ENCODE peak calls at places on chromosomes 5 and 9, in five cellular contexts. Q is aorta, S is sigmoid colon, J is GM23248, I is heart left ventricle. X is an unnamed sample.

GRCh38 chr5:113022661-113023060 is 46.1 kb downstream of the DCP2 start:
- DNase-seq in Q (no peak), I (no peak), S (no peak), J (no peak), X (no peak)

GRCh38 chr5:109281136-109281690 is 128.6 kb downstream of the PJA2 start:
- DNase-seq in J (no peak), Q (no peak), S (no peak), I (no peak), X (no peak)

GRCh38 chr9:118991366-118992285 is 377.6 kb downstream of the BRINP1 start:
- DNase-seq in J (no peak), S (no peak), Q (no peak), I (no peak), X (no peak)

GRCh38 chr5:119070578-119070827 is 384 bp upstream of the DMXL1 start:
- DNase-seq in S (no peak), Q (peak), I (no peak), J (no peak), X (peak)

GRCh38 chr9:33222031-33222430 is 17.9 kb upstream of the SPINK4 start:
- DNase-seq in Q (no peak), I (no peak), S (no peak), J (no peak), X (no peak)

GRCh38 chr9:136618578-136619547 is 43.9 kb upstream of the EGFL7 start:
- DNase-seq in S (no peak), I (no peak), J (no peak), Q (peak), X (peak)

GRCh38 chr5:93008502-93009167 is 572.4 kb downstream of the NR2F1-AS1 start:
- DNase-seq in Q (no peak), I (no peak), J (no peak), S (no peak), X (no peak)

GRCh38 chr9:131434673-131435072 is 40.8 kb downstream of the PRRC2B start:
- DNase-seq in J (no peak), S (peak), I (no peak), Q (no peak), X (peak)

GRCh38 chr5:189486-189885 is 1.8 kb upstream of the LRRC14B start:
- DNase-seq in I (no peak), S (peak), J (no peak), Q (no peak), X (peak)

GRCh38 chr9:38344566-38345324 is 47.8 kb upstream of the ALDH1B1 start:
- DNase-seq in I (no peak), Q (no peak), S (peak), J (no peak), X (no peak)

GRCh38 chr5:98938459-98938858 is 9.7 kb upstream of the CHD1 start:
- DNase-seq in S (no peak), I (no peak), Q (no peak), J (peak), X (no peak)

GRCh38 chr5:37838152-37838932 is 1.5 kb downstream of the GDNF start:
- DNase-seq in S (peak), I (no peak), J (peak), Q (no peak), X (no peak)

GRCh38 chr5:173655196-173655797 is 38.8 kb upstream of the BOD1 start:
- DNase-seq in J (no peak), S (no peak), Q (no peak), I (no peak), X (no peak)

GRCh38 chr9:121818016-121818661 is 166.7 kb downstream of the DAB2IP start:
- DNase-seq in Q (no peak), S (no peak), I (no peak), J (no peak), X (no peak)

GRCh38 chr5:9207820-9208418 is 338.0 kb downstream of the SEMA5A start:
- DNase-seq in J (peak), S (no peak), I (no peak), Q (no peak), X (no peak)

GRCh38 chr9:14538529-14538928 is 154.7 kb downstream of the ZDHHC21 start:
- DNase-seq in Q (no peak), S (no peak), J (no peak), I (no peak), X (no peak)

GRCh38 chr9:121357011-121357410 is 13.0 kb downstream of the STOM start:
- DNase-seq in Q (no peak), I (no peak), S (no peak), J (no peak), X (no peak)

GRCh38 chr5:139638736-139639618 is 9.2 kb upstream of the CXXC5 start:
- DNase-seq in Q (no peak), S (peak), I (no peak), J (no peak), X (peak)

GRCh38 chr9:106421772-106422171 is 441.2 kb upstream of the ZNF462 start:
- DNase-seq in S (no peak), J (no peak), I (no peak), Q (no peak), X (no peak)

GRCh38 chr9:105204416-105204815 is 40.0 kb upstream of the SLC44A1 start:
- DNase-seq in S (no peak), Q (no peak), I (no peak), J (peak), X (no peak)

DNA sequence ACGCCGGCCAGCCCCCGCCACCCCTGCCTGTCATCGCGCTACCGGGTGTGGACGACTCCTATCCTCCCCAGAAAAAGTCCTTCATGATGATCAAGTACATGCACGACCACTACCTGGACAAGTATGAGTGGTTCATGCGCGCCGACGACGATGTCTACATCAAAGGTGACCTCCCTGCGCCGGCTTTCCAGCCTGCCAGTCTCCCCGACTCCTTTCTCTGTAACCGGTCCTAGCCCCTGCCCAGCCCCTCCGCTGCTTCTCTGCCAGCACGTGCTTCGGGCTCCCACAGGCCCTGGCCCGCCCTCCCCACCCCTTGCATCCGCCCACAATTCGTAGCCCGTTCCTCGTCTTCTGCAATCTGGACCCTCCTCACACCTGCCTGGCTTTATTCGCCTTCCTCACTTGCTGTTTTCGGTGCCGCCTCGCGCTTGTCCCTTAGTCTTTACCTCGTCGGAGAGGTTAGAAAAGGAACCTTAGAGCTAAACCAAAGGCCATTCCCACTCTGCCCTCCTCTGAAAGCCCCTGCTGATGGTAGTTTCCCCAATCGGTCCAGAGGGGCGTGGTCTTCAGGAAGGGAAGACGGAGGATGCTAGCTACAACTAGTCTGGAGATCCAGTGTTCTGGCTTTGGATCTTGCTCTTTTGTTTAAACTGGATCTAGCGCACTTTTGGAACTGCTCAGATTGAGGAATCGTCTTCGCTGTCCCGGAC is 1.4 kb downstream of the CHSY3 start:
- DNase-seq in I (no peak), S (peak), Q (peak), J (peak), X (no peak)
- H3K4me3 ChIP-seq in I (peak), S (peak), Q (peak), J (peak), X (peak)

DNA sequence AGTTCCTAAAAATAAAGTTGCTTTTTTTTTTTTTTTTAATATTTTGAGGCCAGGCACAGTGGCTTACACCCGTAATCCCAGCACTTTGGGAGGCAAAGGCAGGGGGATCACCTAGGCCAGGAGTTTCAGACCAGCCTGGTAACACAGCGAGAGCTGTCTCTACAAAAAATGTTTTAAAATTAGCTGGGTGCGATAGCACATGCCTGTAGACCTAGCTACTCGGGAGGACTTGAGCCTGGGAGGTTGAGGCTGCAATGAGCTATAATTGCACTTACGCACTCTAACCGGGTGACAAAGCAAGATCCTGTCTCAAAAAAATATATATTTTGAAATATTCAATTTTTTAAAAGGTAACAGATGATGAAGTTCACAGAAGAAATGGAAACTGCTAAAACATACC is 22.9 kb downstream of the GOLPH3 start:
- DNase-seq in J (no peak), S (no peak), I (no peak), Q (no peak), X (no peak)
- H3K27ac ChIP-seq in J (no peak), S (peak), I (no peak), Q (no peak), X (no peak)

GRCh38 chr5:149435660-149436059 is 56.6 kb upstream of the IL17B start:
- DNase-seq in I (no peak), Q (no peak), S (peak), J (no peak), X (no peak)

GRCh38 chr5:149438711-149439132 is 59.6 kb upstream of the IL17B start:
- DNase-seq in I (no peak), S (no peak), Q (no peak), J (no peak), X (no peak)

GRCh38 chr5:149435015-149435376 is 55.9 kb upstream of the IL17B start:
- DNase-seq in Q (no peak), J (no peak), I (no peak), S (peak), X (no peak)

GRCh38 chr5:149438281-149438680 is 59.2 kb upstream of the IL17B start:
- DNase-seq in Q (no peak), J (no peak), S (no peak), I (no peak), X (no peak)

DNA sequence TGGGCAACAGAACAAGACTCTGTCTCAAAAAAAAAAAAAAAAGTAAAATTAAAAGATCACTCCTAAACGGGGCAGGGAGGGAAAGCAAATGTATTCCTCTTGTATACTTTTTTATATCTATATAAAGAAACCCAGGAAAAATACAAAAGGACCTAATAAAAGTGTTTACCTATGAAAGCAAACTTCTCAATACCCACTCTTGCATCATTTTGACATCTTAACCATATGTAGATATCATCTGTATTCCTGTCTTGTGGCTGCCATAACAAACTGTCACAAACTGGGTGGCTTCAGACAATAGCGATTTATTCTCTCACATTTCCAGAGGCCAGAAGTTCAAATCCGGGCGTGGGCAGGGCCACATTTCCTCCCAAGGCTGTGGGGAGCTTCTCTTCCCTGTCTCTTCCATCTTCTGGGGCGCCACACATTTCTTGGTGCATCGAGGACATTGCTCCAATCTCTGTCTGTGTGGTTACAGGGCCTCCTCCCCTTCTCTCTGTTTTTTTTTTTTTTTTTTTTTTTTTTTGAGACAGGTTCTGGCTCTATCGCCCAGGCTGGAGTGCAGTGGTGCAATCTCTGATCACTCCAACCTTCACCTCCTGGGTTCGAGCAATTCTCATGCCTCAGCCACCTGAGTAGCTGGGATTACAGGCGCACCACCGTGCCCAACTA is 58.4 kb upstream of the IL17B start:
- DNase-seq in I (no peak), Q (no peak), J (no peak), S (no peak), X (no peak)
- H3K4me3 ChIP-seq in I (no peak), Q (no peak), J (no peak), S (no peak), X (no peak)

GRCh38 chr5:176491901-176492300 is 43.7 kb downstream of the FAF2 start:
- DNase-seq in S (no peak), I (no peak), Q (no peak), J (no peak), X (no peak)
- H3K27ac ChIP-seq in S (no peak), I (no peak), Q (no peak), J (no peak), X (no peak)

DNA sequence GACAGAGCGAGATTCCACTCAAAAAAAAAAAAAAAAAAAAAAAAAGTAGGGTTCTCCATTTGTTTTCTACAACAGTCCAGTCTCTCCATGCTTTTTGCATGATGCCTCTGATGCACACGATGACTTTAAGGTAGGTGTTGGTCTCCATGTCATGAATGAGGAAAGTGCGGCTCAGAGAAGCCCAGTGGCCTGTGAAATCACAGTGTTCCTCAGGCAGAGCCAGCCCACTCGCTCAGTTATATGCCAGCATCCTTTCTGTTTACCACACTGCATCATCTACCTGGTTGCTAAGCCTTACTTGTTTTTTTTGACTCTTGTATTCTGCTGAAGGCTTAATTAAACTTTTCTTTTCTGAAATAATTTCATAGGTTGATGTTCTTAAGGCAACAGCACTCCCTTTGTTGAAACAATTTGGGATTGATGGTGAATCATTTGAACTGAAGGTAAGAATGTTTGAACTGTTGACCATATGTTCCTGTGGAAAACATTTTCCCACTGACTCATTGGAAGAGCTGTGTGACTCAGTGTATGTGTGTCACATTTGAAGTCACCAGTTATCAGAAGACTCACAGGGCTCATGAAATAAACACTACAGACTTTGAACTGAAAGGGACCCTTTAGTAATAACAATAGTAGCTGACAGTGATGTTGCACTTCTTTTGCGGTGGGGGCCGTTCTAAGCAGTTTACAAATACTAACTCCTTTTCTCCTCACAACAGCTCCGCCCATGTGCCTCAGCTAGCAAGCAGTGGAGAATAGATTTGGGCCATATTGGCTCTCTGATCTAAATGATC is 40.2 kb downstream of the RCL1 start:
- DNase-seq in Q (no peak), S (no peak), I (no peak), J (peak), X (no peak)
- H3K4me3 ChIP-seq in Q (no peak), S (no peak), I (no peak), J (peak), X (no peak)

GRCh38 chr5:96683810-96684209 is 21.6 kb downstream of the CAST start:
- DNase-seq in S (no peak), Q (no peak), J (no peak), I (no peak), X (no peak)
- H3K27ac ChIP-seq in S (no peak), Q (no peak), J (no peak), I (no peak), X (no peak)

X was measured in spleen.